ENCODE peak calls at places on chromosomes 16 and 17, in four cellular contexts. One of them, this sample, is unnamed.

GRCh38 chr16:19907161-19907992 is 22.7 kb upstream of the GPRC5B start:
- DNase-seq in H54: peak
- DNase-seq in transverse colon: peak
- DNase-seq in HTR-8/SVneo: peak
- DNase-seq in this sample: peak

GRCh38 chr17:73228748-73229236 is 32.9 kb downstream of the CPSF4L start:
- DNase-seq in H54: peak
- DNase-seq in HTR-8/SVneo: peak
- DNase-seq in transverse colon: peak
- DNase-seq in this sample: no peak

GRCh38 chr17:17570207-17570797 is 21.2 kb downstream of the PEMT start:
- DNase-seq in transverse colon: peak
- DNase-seq in H54: peak
- DNase-seq in HTR-8/SVneo: peak
- DNase-seq in this sample: no peak

GRCh38 chr17:72715906-72716572 is 376.4 kb downstream of the SLC39A11 start:
- DNase-seq in H54: peak
- DNase-seq in transverse colon: no peak
- DNase-seq in HTR-8/SVneo: peak
- DNase-seq in this sample: no peak

GRCh38 chr16:67155305-67156145 is 4.2 kb downstream of the TRADD start:
- DNase-seq in HTR-8/SVneo: peak
- DNase-seq in transverse colon: peak
- DNase-seq in H54: peak
- DNase-seq in this sample: peak

GRCh38 chr17:59829217-59830006 is 63.3 kb downstream of the TUBD1 start:
- DNase-seq in HTR-8/SVneo: peak
- DNase-seq in H54: no peak
- DNase-seq in transverse colon: no peak
- DNase-seq in this sample: peak

GRCh38 chr16:57863434-57864160 is 61.3 kb upstream of the KIFC3 start:
- DNase-seq in HTR-8/SVneo: peak
- DNase-seq in H54: peak
- DNase-seq in transverse colon: peak
- DNase-seq in this sample: no peak

GRCh38 chr17:1312261-1312870 is 32.9 kb downstream of the TRARG1 start:
- DNase-seq in HTR-8/SVneo: no peak
- DNase-seq in transverse colon: no peak
- DNase-seq in H54: no peak
- DNase-seq in this sample: no peak

GRCh38 chr16:86016201-86016965 is 117.4 kb downstream of the IRF8 start:
- DNase-seq in H54: peak
- DNase-seq in HTR-8/SVneo: peak
- DNase-seq in transverse colon: peak
- DNase-seq in this sample: no peak

GRCh38 chr16:28156031-28156680 is 55.6 kb downstream of the XPO6 start:
- DNase-seq in HTR-8/SVneo: no peak
- DNase-seq in H54: no peak
- DNase-seq in transverse colon: no peak
- DNase-seq in this sample: no peak

This sample was measured in activated T-helper 2 cell treated with anti-CD3 and anti-CD28 coated beads, Interferon-gamma antibody, Interleukin-2, Interleukin-4, amounts not matched to agents 10 μg/mL and 5 μg/mL and 100 μg/mL, durations not matched to agents 14 hours and 24 hours and 36 hours.